ENCODE peak calls at places on chromosomes 12 and 14, in six cellular contexts. C is GM03348, U is T-cell, O is kidney tubule cell, N is AG09309, W is ascending aorta. B is an unnamed sample.

GRCh38 chr12:105462841-105463240 is 132.3 kb downstream of the C12orf75 start:
- DNase-seq in C (peak; percentile 60), U (no peak), O (peak; percentile 71), N (no peak), W (no peak), B (no peak)

GRCh38 chr14:101836131-101836530 is 74.6 kb downstream of the PPP2R5C start:
- DNase-seq in C (peak; percentile 64), U (no peak), O (no peak), N (peak; percentile 13), W (no peak), B (no peak)

GRCh38 chr14:83960832-83961512 is 1569.0 kb upstream of the FLRT2 start:
- DNase-seq in C (no peak), U (no peak), O (no peak), N (no peak), W (no peak), B (no peak)

GRCh38 chr14:84017533-84017932 is 1512.4 kb upstream of the FLRT2 start:
- DNase-seq in C (no peak), U (no peak), O (no peak), N (no peak), W (no peak), B (no peak)

GRCh38 chr14:64504897-64505771 is 564 bp downstream of the ZBTB1 start:
- DNase-seq in C (peak; percentile 91), U (peak; percentile 84), O (peak; percentile 86), N (peak; percentile 42), W (peak; percentile 75), B (peak; percentile 75)

GRCh38 chr14:75292886-75293285 is 14.3 kb downstream of the FOS start:
- DNase-seq in C (no peak), U (no peak), O (no peak), N (no peak), W (no peak), B (no peak)

GRCh38 chr14:52701223-52701622 is 5.8 kb upstream of the PSMC6 start:
- DNase-seq in C (no peak), U (no peak), O (peak; percentile 83), N (no peak), W (no peak), B (no peak)

GRCh38 chr12:46264057-46264456 is 4.8 kb downstream of the SLC38A1 start:
- DNase-seq in C (peak; percentile 56), U (no peak), O (peak; percentile 34), N (peak; percentile 43), W (no peak), B (no peak)

GRCh38 chr12:60172266-60172665 is 576.4 kb downstream of the SLC16A7 start:
- DNase-seq in C (peak; percentile 69), U (no peak), O (no peak), N (no peak), W (no peak), B (no peak)

GRCh38 chr12:31000751-31001150 is 72.9 kb upstream of the DDX11 start:
- DNase-seq in C (peak; percentile 44), U (no peak), O (peak; percentile 67), N (no peak), W (no peak), B (no peak)

GRCh38 chr12:57047981-57048380 is 1.9 kb downstream of the MYO1A start:
- DNase-seq in C (peak; percentile 29), U (no peak), O (peak; percentile 17), N (no peak), W (no peak), B (no peak)

GRCh38 chr12:62586850-62587249 is 120.2 kb downstream of the MON2 start:
- DNase-seq in C (no peak), U (no peak), O (no peak), N (no peak), W (no peak), B (no peak)

GRCh38 chr12:54701940-54702592 is 53.9 kb upstream of the DCD start:
- DNase-seq in C (peak; percentile 58), U (peak; percentile 12), O (peak; percentile 60), N (peak; percentile 10), W (no peak), B (no peak)

GRCh38 chr12:110600254-110600653 is 13.7 kb upstream of the TCTN1 start:
- DNase-seq in C (peak; percentile 65), U (no peak), O (peak; percentile 51), N (peak; percentile 33), W (no peak), B (no peak)

GRCh38 chr14:55302367-55302766 is 31.1 kb downstream of the FBXO34 start:
- DNase-seq in C (no peak), U (no peak), O (no peak), N (no peak), W (no peak), B (no peak)

GRCh38 chr12:86698581-86698980 is 442.4 kb upstream of the MGAT4C start:
- DNase-seq in C (peak; percentile 59), U (no peak), O (no peak), N (peak; percentile 55), W (no peak), B (no peak)